ENCODE peak calls at places on chromosomes 12 and 14, in five cellular contexts. B is activated T-helper 1 cell treated with Interleukin-2 at 50 U/mL for 16 hours, S is mammary epithelial cell, M is Ammon's horn, X is GOT3. E is an unnamed sample.
A peak's percentile ranks its signal among the peaks of the same experiment; 100 is the strongest.

GRCh38 chr14:105271224-105271890 is 23.0 kb downstream of the BTBD6 start:
- DNase-seq in B (no peak), S (no peak), M (no peak), X (no peak), E (no peak)

GRCh38 chr14:25349269-25349668 is 299.3 kb upstream of the STXBP6 start:
- DNase-seq in B (no peak), S (no peak), M (peak; percentile 17), X (no peak), E (no peak)

GRCh38 chr12:14961466-14962155 is at the start of gene ARHGDIB:
- DNase-seq in B (peak; percentile 64), S (no peak), M (peak; percentile 48), X (no peak), E (no peak)

GRCh38 chr12:5691943-5692342 is 253.1 kb downstream of the ANO2 start:
- DNase-seq in B (no peak), S (no peak), M (no peak), X (no peak), E (no peak)

GRCh38 chr14:87305345-87305744 is 687.6 kb downstream of the GALC start:
- DNase-seq in B (no peak), S (no peak), M (no peak), X (no peak), E (no peak)

GRCh38 chr12:121259074-121259473 is 37.4 kb downstream of the CAMKK2 start:
- DNase-seq in B (no peak), S (no peak), M (no peak), X (no peak), E (no peak)

GRCh38 chr12:42921741-42922511 is 332.4 kb upstream of the PRICKLE1 start:
- DNase-seq in B (no peak), S (peak; percentile 93), M (peak; percentile 44), X (no peak), E (no peak)

GRCh38 chr14:30375280-30375892 is 183.6 kb upstream of the G2E3 start:
- DNase-seq in B (peak; percentile 15), S (peak; percentile 26), M (peak; percentile 41), X (peak; percentile 3), E (peak; percentile 64)

GRCh38 chr12:30850684-30851083 is 75.9 kb upstream of the TSPAN11 start:
- DNase-seq in B (no peak), S (no peak), M (no peak), X (no peak), E (no peak)

GRCh38 chr12:101181776-101182175 is 28.3 kb downstream of the SLC5A8 start:
- DNase-seq in B (no peak), S (no peak), M (no peak), X (no peak), E (no peak)

GRCh38 chr14:32430326-32430725 is 101.2 kb downstream of the AKAP6 start:
- DNase-seq in B (no peak), S (peak; percentile 46), M (peak; percentile 54), X (no peak), E (no peak)

GRCh38 chr12:12909228-12909994 is 18.0 kb downstream of the GPRC5A start:
- DNase-seq in B (no peak), S (no peak), M (no peak), X (no peak), E (no peak)

GRCh38 chr14:67690011-67690410 is 5.6 kb downstream of the RDH11 start:
- DNase-seq in B (no peak), S (peak; percentile 66), M (no peak), X (no peak), E (no peak)

GRCh38 chr12:104573-105081 is 38.1 kb downstream of the IQSEC3 start:
- DNase-seq in B (no peak), S (no peak), M (no peak), X (no peak), E (peak; percentile 15)

GRCh38 chr12:96130396-96131059 is 63.6 kb upstream of the ELK3 start:
- DNase-seq in B (no peak), S (no peak), M (no peak), X (no peak), E (no peak)

GRCh38 chr14:22088614-22089359 is 415.2 kb upstream of the OR4E1 start:
- DNase-seq in B (no peak), S (peak; percentile 49), M (no peak), X (no peak), E (no peak)

GRCh38 chr12:59164991-59165718 is 244.9 kb upstream of the LRIG3 start:
- DNase-seq in B (no peak), S (peak; percentile 36), M (peak; percentile 8), X (no peak), E (peak; percentile 66)

GRCh38 chr12:64729909-64730584 is 29.2 kb downstream of the GNS start:
- DNase-seq in B (no peak), S (no peak), M (no peak), X (no peak), E (no peak)

GRCh38 chr12:91811481-91812287 is 334.0 kb downstream of the BTG1 start:
- DNase-seq in B (peak; percentile 49), S (peak; percentile 39), M (peak; percentile 60), X (no peak), E (peak; percentile 66)

GRCh38 chr14:95288672-95289322 is 30.9 kb downstream of the CLMN start:
- DNase-seq in B (no peak), S (no peak), M (no peak), X (no peak), E (no peak)

GRCh38 chr12:74624206-74624605 is 86.6 kb downstream of the ATXN7L3B start:
- DNase-seq in B (no peak), S (no peak), M (no peak), X (no peak), E (no peak)

GRCh38 chr14:86166541-86166940 is 636.6 kb downstream of the FLRT2 start:
- DNase-seq in B (no peak), S (no peak), M (no peak), X (no peak), E (no peak)

GRCh38 chr14:58607571-58608317 is 30.0 kb upstream of the DACT1 start:
- DNase-seq in B (no peak), S (peak; percentile 45), M (no peak), X (no peak), E (no peak)

GRCh38 chr12:65875635-65876034 is 51.4 kb downstream of the HMGA2 start:
- DNase-seq in B (no peak), S (no peak), M (no peak), X (no peak), E (no peak)

GRCh38 chr14:105166571-105167302 is 1.8 kb downstream of the JAG2 start:
- DNase-seq in B (no peak), S (peak; percentile 50), M (no peak), X (no peak), E (no peak)

GRCh38 chr14:49642163-49642562 is 7.1 kb upstream of the DNAAF2 start:
- DNase-seq in B (no peak), S (no peak), M (no peak), X (no peak), E (no peak)

GRCh38 chr14:29536886-29537511 is 390.6 kb downstream of the PRKD1 start:
- DNase-seq in B (no peak), S (no peak), M (no peak), X (no peak), E (no peak)

GRCh38 chr12:19454837-19455236 is 15.5 kb downstream of the AEBP2 start:
- DNase-seq in B (no peak), S (no peak), M (no peak), X (no peak), E (no peak)

GRCh38 chr14:105221598-105222178 is 26.6 kb upstream of the BTBD6 start:
- DNase-seq in B (no peak), S (no peak), M (no peak), X (no peak), E (no peak)

GRCh38 chr14:99179946-99180345 is 92.1 kb downstream of the BCL11B start:
- DNase-seq in B (no peak), S (no peak), M (no peak), X (no peak), E (no peak)

GRCh38 chr12:67442347-67442841 is 173.2 kb downstream of the CAND1 start:
- DNase-seq in B (no peak), S (no peak), M (peak; percentile 20), X (no peak), E (no peak)